ENCODE peak calls at places on chromosomes 16 and 17, in seven cellular contexts. J is Right ventricle myocardium superior, D is stomach, U is osteocyte, N is mesothelial cell of epicardium, R is T-helper 17 cell, L is fibroblast of mammary gland. B is an unnamed sample.

GRCh38 chr16:51159864-51160263 is 8.8 kb upstream of the SALL1 start:
- DNase-seq in R (no peak), L (no peak), N (no peak), J (no peak), D (no peak), U (no peak), B (no peak)

GRCh38 chr17:42180922-42181850 is at the start of gene KCNH4:
- DNase-seq in D (peak; percentile 81), J (peak; percentile 90), L (peak; percentile 72), U (no peak), N (no peak), R (peak; percentile 88), B (no peak)

GRCh38 chr16:87570938-87571867 is 31.1 kb upstream of the JPH3 start:
- DNase-seq in L (peak; percentile 40), N (no peak), U (no peak), D (peak; percentile 81), R (no peak), J (peak; percentile 75), B (no peak)

GRCh38 chr17:32019228-32019627 is 12.0 kb downstream of the LRRC37B start:
- DNase-seq in D (no peak), R (no peak), N (no peak), L (no peak), J (no peak), U (no peak), B (no peak)

GRCh38 chr16:76108460-76108859 is 168.7 kb upstream of the CNTNAP4 start:
- DNase-seq in N (no peak), J (no peak), D (no peak), R (no peak), U (no peak), L (no peak), B (no peak)

GRCh38 chr16:48384305-48384981 is 770 bp downstream of the SIAH1 start:
- DNase-seq in N (peak; percentile 64), D (peak; percentile 59), L (peak; percentile 30), J (peak; percentile 78), U (no peak), R (peak; percentile 31), B (no peak)

GRCh38 chr16:56999409-57000270 is 10.3 kb downstream of the NLRC5 start:
- DNase-seq in J (no peak), U (no peak), N (no peak), D (peak; percentile 43), L (no peak), R (peak; percentile 56), B (no peak)

GRCh38 chr17:36778458-36778857 is 158.8 kb upstream of the LHX1 start:
- DNase-seq in U (no peak), L (no peak), N (no peak), R (no peak), J (no peak), D (no peak), B (no peak)

GRCh38 chr16:85936761-85937343 is 37.9 kb downstream of the IRF8 start:
- DNase-seq in U (no peak), L (peak; percentile 11), N (no peak), D (no peak), R (no peak), J (no peak), B (no peak)

GRCh38 chr17:69326302-69327059 is 452 bp downstream of the ABCA5 start:
- DNase-seq in N (no peak), U (no peak), D (peak; percentile 25), J (no peak), R (no peak), L (peak; percentile 28), B (no peak)

GRCh38 chr17:2213291-2213960 is 90.2 kb downstream of the SMG6 start:
- DNase-seq in N (no peak), R (no peak), J (no peak), U (no peak), D (no peak), L (peak; percentile 63), B (no peak)

GRCh38 chr17:76550712-76551615 is 11.1 kb downstream of the PRCD start:
- DNase-seq in L (peak; percentile 60), D (no peak), N (no peak), J (no peak), R (no peak), U (no peak), B (no peak)

GRCh38 chr17:36899250-36900129 is 37.8 kb upstream of the LHX1 start:
- DNase-seq in U (no peak), R (no peak), N (no peak), D (no peak), J (no peak), L (no peak), B (no peak)

GRCh38 chr16:22926105-22926751 is 112.3 kb downstream of the HS3ST2 start:
- DNase-seq in U (no peak), D (no peak), L (no peak), J (no peak), R (no peak), N (no peak), B (no peak)

GRCh38 chr16:80804061-80804450 is 342 bp downstream of the CDYL2 start:
- DNase-seq in D (no peak), J (peak; percentile 72), R (peak; percentile 35), L (peak; percentile 31), U (no peak), N (peak; percentile 63), B (no peak)